ENCODE peak calls at places on chromosomes 11 and 22, in six cellular contexts. L, F, S, H, N and Z are unnamed samples.
A peak's percentile ranks its signal among the peaks of the same experiment; 100 is the strongest.

GRCh38 chr11:34052608-34053160 is 1.2 kb downstream of the CAPRIN1 start:
- DNase-seq in L (no peak), F (peak; percentile 36), S (peak; percentile 49), H (no peak), N (no peak), Z (peak; percentile 77)

GRCh38 chr22:47030143-47030641 is 267.7 kb downstream of the TBC1D22A start:
- DNase-seq in L (peak; percentile 18), F (no peak), S (no peak), H (no peak), N (no peak), Z (peak; percentile 72)

GRCh38 chr11:102309621-102310541 is 7.4 kb upstream of the BIRC3 start:
- DNase-seq in L (no peak), F (peak; percentile 33), S (no peak), H (peak; percentile 56), N (no peak), Z (no peak)

GRCh38 chr11:25859776-25860175 is 472.2 kb upstream of the ANO3 start:
- DNase-seq in L (no peak), F (no peak), S (no peak), H (no peak), N (no peak), Z (no peak)

GRCh38 chr11:8360086-8360828 is 96.6 kb upstream of the LMO1 start:
- DNase-seq in L (no peak), F (no peak), S (no peak), H (no peak), N (no peak), Z (no peak)

GRCh38 chr11:115580927-115581680 is 76.9 kb upstream of the CADM1 start:
- DNase-seq in L (no peak), F (no peak), S (no peak), H (peak; percentile 45), N (no peak), Z (no peak)

GRCh38 chr22:23380230-23380573 is 199.9 kb downstream of the IGLL1 start:
- DNase-seq in L (no peak), F (no peak), S (no peak), H (no peak), N (no peak), Z (peak; percentile 52)

GRCh38 chr11:93234602-93235207 is 36.9 kb upstream of the SLC36A4 start:
- DNase-seq in L (peak; percentile 76), F (peak; percentile 71), S (peak; percentile 80), H (peak; percentile 80), N (peak; percentile 70), Z (peak; percentile 89)

GRCh38 chr11:109305009-109305408 is 117.0 kb upstream of the C11orf87 start:
- DNase-seq in L (no peak), F (no peak), S (no peak), H (no peak), N (no peak), Z (no peak)

GRCh38 chr22:44891791-44892190 is 118.0 kb downstream of the PHF21B start:
- DNase-seq in L (no peak), F (no peak), S (no peak), H (no peak), N (no peak), Z (peak; percentile 75)

GRCh38 chr11:72950685-72951084 is 136.5 kb downstream of the ATG16L2 start:
- DNase-seq in L (no peak), F (no peak), S (no peak), H (no peak), N (no peak), Z (no peak)

GRCh38 chr11:9490376-9490775 is 29.6 kb downstream of the ZNF143 start:
- DNase-seq in L (no peak), F (no peak), S (no peak), H (no peak), N (no peak), Z (no peak)

GRCh38 chr22:39383841-39384625 is 15.5 kb upstream of the TAB1 start:
- DNase-seq in L (peak; percentile 46), F (no peak), S (no peak), H (no peak), N (no peak), Z (peak; percentile 88)

GRCh38 chr11:97739892-97740782 is 1280.6 kb upstream of the CNTN5 start:
- DNase-seq in L (peak; percentile 59), F (no peak), S (no peak), H (peak; percentile 91), N (no peak), Z (no peak)

GRCh38 chr11:128487978-128488377 is 99.4 kb downstream of the ETS1 start:
- DNase-seq in L (no peak), F (no peak), S (no peak), H (no peak), N (no peak), Z (peak; percentile 17)

GRCh38 chr11:128492461-128492860 is 94.9 kb downstream of the ETS1 start:
- DNase-seq in L (peak; percentile 67), F (no peak), S (no peak), H (no peak), N (no peak), Z (peak; percentile 43)

GRCh38 chr11:128490092-128490491 is 97.3 kb downstream of the ETS1 start:
- DNase-seq in L (no peak), F (no peak), S (no peak), H (no peak), N (no peak), Z (no peak)

GRCh38 chr11:128491195-128491936 is 96.0 kb downstream of the ETS1 start:
- DNase-seq in L (no peak), F (no peak), S (no peak), H (no peak), N (no peak), Z (peak; percentile 15)

DNA sequence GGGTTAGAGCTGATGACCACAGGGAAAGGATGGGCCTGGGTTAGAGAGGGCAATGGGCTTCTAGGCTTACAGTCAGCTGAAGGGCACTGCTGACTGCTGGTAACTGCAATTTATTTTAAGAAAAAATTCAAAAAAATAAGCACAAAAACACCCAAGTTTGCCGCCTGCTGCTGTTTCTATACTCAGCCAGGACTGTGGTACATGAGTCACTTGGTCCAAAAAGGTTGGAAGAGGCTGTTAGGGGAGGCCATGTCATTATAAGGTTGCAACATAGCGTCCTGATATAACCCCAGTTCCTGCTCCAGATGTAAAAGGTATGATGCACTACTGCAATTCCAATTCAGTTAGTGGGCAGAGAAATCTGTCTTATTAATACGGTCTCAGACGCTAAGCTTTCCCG is 98.9 kb downstream of the ETS1 start:
- DNase-seq in L (peak; percentile 98), F (no peak), S (no peak), H (peak; percentile 96), N (no peak), Z (peak; percentile 58)
- H3K27ac ChIP-seq in L (peak overlapping the region; percentile 83), F (peak overlapping the region; percentile 60), S (no peak overlapping the region), H (peak overlapping the region; percentile 67), N (no peak overlapping the region), Z (peak overlapping the region; percentile 85)

GRCh38 chr11:134592391-134592990 is 180.4 kb upstream of the B3GAT1 start:
- DNase-seq in L (no peak), F (peak; percentile 21), S (peak; percentile 21), H (no peak), N (no peak), Z (no peak)
- TF ChIP-seq CTCF in L (no peak), F (peak; percentile 5), S (peak; percentile 81), H (peak; percentile 20), N (peak; percentile 72), Z (no peak)

DNA sequence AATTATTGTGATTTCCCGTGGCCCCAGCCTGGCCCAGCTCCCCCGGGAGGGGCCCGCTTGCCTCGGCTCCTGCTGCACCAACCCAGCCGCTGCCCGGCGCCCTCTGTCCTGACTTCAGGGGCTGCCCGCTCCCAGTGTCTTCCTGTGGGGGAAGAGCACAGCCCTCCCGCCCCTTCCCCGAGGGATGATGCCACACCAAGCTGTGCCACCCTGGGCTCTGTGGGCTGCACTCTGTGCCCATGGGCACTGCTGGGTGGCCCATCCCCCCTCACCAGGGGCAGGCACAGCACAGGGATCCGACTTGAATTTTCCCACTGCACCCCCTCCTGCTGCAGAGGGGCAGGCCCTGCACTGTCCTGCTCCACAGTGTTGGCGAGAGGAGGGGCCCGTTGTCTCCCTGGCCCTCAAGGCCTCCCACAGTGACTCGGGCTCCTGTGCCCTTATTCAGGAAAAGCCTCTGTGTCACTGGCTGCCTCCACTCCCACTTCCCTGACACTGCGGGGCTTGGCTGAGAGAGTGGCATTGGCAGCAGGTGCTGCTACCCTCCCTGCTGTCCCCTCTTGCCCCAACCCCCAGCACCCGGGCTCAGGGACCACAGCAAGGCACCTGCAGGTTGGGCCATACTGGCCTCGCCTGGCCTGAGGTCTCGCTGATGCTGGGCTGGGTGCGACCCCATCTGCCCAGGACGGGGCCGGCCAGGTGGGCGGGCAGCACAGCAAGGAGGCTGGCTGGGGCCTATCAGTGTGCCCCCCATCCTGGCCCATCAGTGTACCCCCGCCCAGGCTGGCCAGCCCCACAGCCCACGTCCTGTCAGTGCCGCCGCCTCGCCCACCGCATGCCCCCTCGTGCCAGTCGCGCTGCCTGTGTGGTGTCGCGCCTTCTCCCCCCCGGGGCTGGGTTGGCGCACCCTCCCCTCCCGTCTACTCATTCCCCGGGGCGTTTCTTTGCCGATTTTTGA is 3.3 kb upstream of the ANKRD13D start:
- DNase-seq in L (no peak), F (no peak), S (no peak), H (no peak), N (no peak), Z (peak; percentile 63)
- H3K4me2 ChIP-seq in L (no peak overlapping the region), F (no peak overlapping the region), S (no peak overlapping the region), H (no peak overlapping the region), N (no peak overlapping the region), Z (no peak overlapping the region)

GRCh38 chr22:19605508-19606331 is 81.5 kb upstream of the CLDN5 start:
- DNase-seq in L (no peak), F (no peak), S (no peak), H (no peak), N (no peak), Z (no peak)

GRCh38 chr22:19610518-19611253 is 86.5 kb upstream of the CLDN5 start:
- DNase-seq in L (no peak), F (no peak), S (peak; percentile 24), H (no peak), N (no peak), Z (no peak)

GRCh38 chr22:19606332-19607197 is 82.4 kb upstream of the CLDN5 start:
- DNase-seq in L (no peak), F (no peak), S (no peak), H (no peak), N (no peak), Z (no peak)

GRCh38 chr22:19607198-19608113 is 83.2 kb upstream of the CLDN5 start:
- DNase-seq in L (peak; percentile 8), F (no peak), S (peak; percentile 26), H (no peak), N (no peak), Z (no peak)

DNA sequence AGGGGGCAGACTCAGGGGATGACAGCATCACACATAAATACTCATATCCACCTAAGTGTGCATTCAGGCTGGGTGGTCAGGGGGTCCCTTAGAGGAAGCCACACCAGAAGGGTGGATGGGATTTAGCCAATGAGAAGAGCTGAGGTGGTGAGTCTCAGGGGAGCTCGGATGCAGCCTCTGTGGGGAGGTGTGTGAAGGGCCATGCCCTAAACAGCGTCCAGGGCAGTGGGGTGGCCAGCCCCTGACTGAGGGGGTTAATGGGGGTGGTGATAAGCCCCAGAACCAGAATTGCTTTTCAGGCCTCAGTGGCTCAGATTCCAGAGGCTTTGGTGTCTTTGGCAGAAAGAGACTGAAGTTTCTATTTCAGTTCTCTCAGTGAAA is 83.9 kb upstream of the CLDN5 start:
- DNase-seq in L (no peak), F (no peak), S (no peak), H (no peak), N (no peak), Z (no peak)
- H3K27ac ChIP-seq in L (no peak overlapping the region), F (no peak overlapping the region), S (no peak overlapping the region), H (no peak overlapping the region), N (no peak overlapping the region), Z (no peak overlapping the region)

GRCh38 chr11:1796297-1797011 is 32.7 kb upstream of the CTSD start:
- DNase-seq in L (no peak), F (no peak), S (no peak), H (no peak), N (peak; percentile 34), Z (peak; percentile 54)
- TF ChIP-seq CTCF in L (no peak), F (no peak), S (no peak), H (no peak), N (peak; percentile 27), Z (no peak)